ENCODE peak calls at places on chromosomes 5 and 9, in four cellular contexts. P, I, X and O are unnamed samples.

GRCh38 chr5:179218586-179219330 is 126.5 kb downstream of the ADAMTS2 start:
- DNase-seq in P (no peak), I (no peak), X (no peak), O (no peak)

GRCh38 chr5:149323235-149324205 is 21.8 kb upstream of the GRPEL2 start:
- DNase-seq in P (no peak), I (peak), X (no peak), O (no peak)

GRCh38 chr5:58849995-58850667 is 267.3 kb downstream of the RAB3C start:
- DNase-seq in P (peak), I (peak), X (peak), O (peak)

GRCh38 chr5:73160239-73160671 is 12.7 kb upstream of the TMEM174 start:
- DNase-seq in P (no peak), I (peak), X (no peak), O (no peak)

GRCh38 chr5:176144508-176144907 is 93.7 kb upstream of the SIMC1 start:
- DNase-seq in P (peak), I (no peak), X (no peak), O (no peak)

GRCh38 chr9:128045876-128046275 is 21.2 kb downstream of the NAIF1 start:
- DNase-seq in P (no peak), I (no peak), X (no peak), O (no peak)

GRCh38 chr5:156559955-156560354 is 233.0 kb downstream of the SGCD start:
- DNase-seq in P (no peak), I (no peak), X (no peak), O (no peak)

GRCh38 chr5:67612961-67613360 is 416.4 kb upstream of the CD180 start:
- DNase-seq in P (no peak), I (no peak), X (no peak), O (no peak)

GRCh38 chr9:37643214-37643613 is 7.5 kb upstream of the FRMPD1 start:
- DNase-seq in P (no peak), I (no peak), X (no peak), O (no peak)

GRCh38 chr9:127730799-127731410 is 4.2 kb downstream of the TOR2A start:
- DNase-seq in P (no peak), I (no peak), X (no peak), O (no peak)

GRCh38 chr5:179227578-179228311 is 117.5 kb downstream of the ADAMTS2 start:
- DNase-seq in P (no peak), I (no peak), X (peak), O (no peak)

GRCh38 chr9:70036641-70037040 is 7.0 kb upstream of the MAMDC2 start:
- DNase-seq in P (no peak), I (peak), X (no peak), O (no peak)

GRCh38 chr5:147995846-147996245 is 67.9 kb upstream of the SPINK5 start:
- DNase-seq in P (no peak), I (no peak), X (no peak), O (no peak)

GRCh38 chr9:129412814-129413536 is 207.9 kb downstream of the C9orf50 start:
- DNase-seq in P (peak), I (peak), X (peak), O (peak)

GRCh38 chr9:5786370-5787127 is 46.4 kb downstream of the ERMP1 start:
- DNase-seq in P (peak), I (peak), X (no peak), O (peak)

GRCh38 chr9:32882616-32883015 is 99.3 kb downstream of the TMEM215 start:
- DNase-seq in P (no peak), I (no peak), X (no peak), O (no peak)

GRCh38 chr5:53110156-53110555 is 599 bp upstream of the MOCS2 start:
- DNase-seq in P (peak), I (no peak), X (no peak), O (no peak)

GRCh38 chr9:4126184-4126865 is 173.5 kb downstream of the GLIS3 start:
- DNase-seq in P (peak), I (peak), X (no peak), O (peak)

GRCh38 chr9:120935383-120935857 is 8.8 kb upstream of the TRAF1 start:
- DNase-seq in P (peak), I (peak), X (peak), O (peak)

GRCh38 chr9:9949368-9949767 is 663.4 kb downstream of the PTPRD start:
- DNase-seq in P (peak), I (no peak), X (no peak), O (no peak)

GRCh38 chr9:69898714-69899209 is 78.1 kb downstream of the CFAP95 start:
- DNase-seq in P (peak), I (peak), X (no peak), O (peak)

GRCh38 chr9:83154821-83155220 is 91.9 kb upstream of the RASEF start:
- DNase-seq in P (peak), I (peak), X (no peak), O (no peak)

GRCh38 chr9:106324071-106324470 is 538.9 kb upstream of the ZNF462 start:
- DNase-seq in P (no peak), I (no peak), X (no peak), O (no peak)

GRCh38 chr5:80238778-80239679 is 16.8 kb downstream of the SERINC5 start:
- DNase-seq in P (no peak), I (peak), X (peak), O (no peak)

GRCh38 chr5:16461782-16462181 is 3.8 kb downstream of the ZNF622 start:
- DNase-seq in P (no peak), I (peak), X (no peak), O (peak)